ENCODE peak calls at places on chromosomes 12 and 14, in ten cellular contexts. V, A, F, M, L, N, D, H, K and U are unnamed samples. For H3K4me1, the result is how much of the 10 kb centered on the place peaks cover.

GRCh38 chr12:46266382-46266791 is 2.5 kb downstream of the SLC38A1 start:
- DNase-seq in V (no peak), A (peak), F (no peak), M (peak), L (peak), N (peak), D (peak), H (no peak), K (no peak), U (peak)

GRCh38 chr12:6046511-6047180 is 77.8 kb downstream of the VWF start:
- DNase-seq in V (no peak), A (no peak), F (no peak), M (peak), L (no peak), N (no peak), D (no peak), H (no peak), K (no peak), U (no peak)

GRCh38 chr12:76552343-76552938 is 7.1 kb downstream of the OSBPL8 start:
- DNase-seq in V (no peak), A (no peak), F (no peak), M (peak), L (no peak), N (no peak), D (no peak), H (peak), K (peak), U (no peak)

GRCh38 chr12:116233669-116234068 is 43.8 kb downstream of the MED13L start:
- DNase-seq in V (no peak), A (no peak), F (no peak), M (no peak), L (no peak), N (no peak), D (no peak), H (no peak), K (no peak), U (no peak)

GRCh38 chr12:15706010-15706676 is 83.0 kb downstream of the EPS8 start:
- DNase-seq in V (no peak), A (peak), F (peak), M (no peak), L (no peak), N (no peak), D (peak), H (no peak), K (no peak), U (no peak)

GRCh38 chr12:21509768-21510167 is 8.2 kb downstream of the GOLT1B start:
- DNase-seq in V (no peak), A (no peak), F (no peak), M (no peak), L (no peak), N (no peak), D (no peak), H (no peak), K (no peak), U (peak)

GRCh38 chr12:15015121-15015520 is 42.3 kb downstream of the PDE6H start:
- DNase-seq in V (no peak), A (no peak), F (no peak), M (no peak), L (no peak), N (no peak), D (no peak), H (no peak), K (no peak), U (no peak)

GRCh38 chr14:71602524-71602923 is 329.7 kb upstream of the RGS6 start:
- DNase-seq in V (no peak), A (no peak), F (no peak), M (no peak), L (no peak), N (no peak), D (no peak), H (no peak), K (no peak), U (no peak)

GRCh38 chr12:131054345-131055092 is 100.8 kb downstream of the ADGRD1 start:
- DNase-seq in V (no peak), A (no peak), F (no peak), M (no peak), L (no peak), N (no peak), D (no peak), H (no peak), K (no peak), U (no peak)

GRCh38 chr12:42756841-42757661 is 167.5 kb upstream of the PRICKLE1 start:
- DNase-seq in V (no peak), A (no peak), F (peak), M (peak), L (no peak), N (peak), D (peak), H (peak), K (no peak), U (no peak)

GRCh38 chr14:100362311-100362927 is 39.3 kb downstream of the SLC25A47 start:
- DNase-seq in V (no peak), A (no peak), F (no peak), M (no peak), L (no peak), N (peak), D (peak), H (no peak), K (no peak), U (no peak)

GRCh38 chr12:21451529-21451928 is 14.1 kb downstream of the PYROXD1 start:
- DNase-seq in V (no peak), A (no peak), F (no peak), M (peak), L (no peak), N (peak), D (no peak), H (no peak), K (no peak), U (no peak)

GRCh38 chr14:36105401-36105800 is 71.1 kb downstream of the PTCSC3 start:
- DNase-seq in V (no peak), A (no peak), F (no peak), M (peak), L (no peak), N (no peak), D (peak), H (peak), K (peak), U (no peak)

GRCh38 chr12:12181516-12181915 is 85.3 kb downstream of the LRP6 start:
- DNase-seq in V (no peak), A (no peak), F (no peak), M (peak), L (no peak), N (peak), D (no peak), H (no peak), K (no peak), U (no peak)

GRCh38 chr12:113414519-113415038 is 7.6 kb upstream of the SDSL start:
- DNase-seq in V (no peak), A (no peak), F (no peak), M (no peak), L (no peak), N (no peak), D (no peak), H (no peak), K (no peak), U (no peak)

GRCh38 chr12:112303004-112303403 is 79.2 kb downstream of the HECTD4 start:
- DNase-seq in V (no peak), A (no peak), F (no peak), M (peak), L (peak), N (peak), D (no peak), H (no peak), K (no peak), U (peak)

GRCh38 chr12:18250313-18250916 is 10.9 kb upstream of the PIK3C2G start:
- DNase-seq in V (peak), A (peak), F (peak), M (peak), L (peak), N (peak), D (peak), H (peak), K (no peak), U (no peak)

GRCh38 chr12:11730299-11731041 is 81.0 kb downstream of the ETV6 start:
- DNase-seq in V (peak), A (peak), F (peak), M (no peak), L (peak), N (no peak), D (no peak), H (no peak), K (peak), U (no peak)

GRCh38 chr12:121781751-121782615 is 11.5 kb downstream of the RHOF start:
- DNase-seq in V (no peak), A (no peak), F (no peak), M (peak), L (peak), N (peak), D (peak), H (no peak), K (peak), U (no peak)

GRCh38 chr12:52602552-52602951 is 1.3 kb upstream of the KRT72 start:
- DNase-seq in V (no peak), A (no peak), F (no peak), M (no peak), L (no peak), N (no peak), D (no peak), H (no peak), K (no peak), U (no peak)

GRCh38 chr12:94282675-94283074 is 134.3 kb downstream of the PLXNC1 start:
- DNase-seq in V (no peak), A (peak), F (no peak), M (no peak), L (no peak), N (no peak), D (no peak), H (no peak), K (peak), U (peak)

GRCh38 chr12:54217774-54218221 is 29.0 kb upstream of the SMUG1 start:
- DNase-seq in V (no peak), A (no peak), F (no peak), M (peak), L (peak), N (peak), D (peak), H (no peak), K (no peak), U (no peak)

GRCh38 chr12:106417926-106418910 is 60.7 kb downstream of the POLR3B start:
- DNase-seq in V (no peak), A (no peak), F (no peak), M (peak), L (no peak), N (peak), D (no peak), H (no peak), K (no peak), U (no peak)

GRCh38 chr14:52998376-52999010 is 47.6 kb upstream of the FERMT2 start:
- DNase-seq in V (no peak), A (no peak), F (no peak), M (peak), L (no peak), N (peak), D (no peak), H (no peak), K (no peak), U (no peak)

GRCh38 chr14:29937116-29937515 is 9.5 kb upstream of the PRKD1 start:
- DNase-seq in V (no peak), A (no peak), F (no peak), M (peak), L (no peak), N (no peak), D (no peak), H (no peak), K (no peak), U (no peak)

GRCh38 chr14:54622189-54622958 is 55.4 kb downstream of the SAMD4A start:
- DNase-seq in V (no peak), A (no peak), F (no peak), M (no peak), L (no peak), N (no peak), D (no peak), H (no peak), K (no peak), U (no peak)

GRCh38 chr12:88663001-88663400 is 82.7 kb upstream of the KITLG start:
- DNase-seq in V (no peak), A (no peak), F (no peak), M (peak), L (no peak), N (no peak), D (no peak), H (no peak), K (no peak), U (no peak)

GRCh38 chr12:28883406-28883997 is 265.6 kb upstream of the FAR2 start:
- DNase-seq in V (no peak), A (no peak), F (no peak), M (no peak), L (no peak), N (no peak), D (no peak), H (no peak), K (no peak), U (no peak)

GRCh38 chr12:106289196-106289681 is 13.3 kb upstream of the TCP11L2 start:
- DNase-seq in V (no peak), A (no peak), F (no peak), M (peak), L (no peak), N (no peak), D (no peak), H (no peak), K (no peak), U (no peak)

GRCh38 chr12:91978143-91978542 is 167.5 kb downstream of the BTG1 start:
- DNase-seq in V (no peak), A (no peak), F (no peak), M (no peak), L (no peak), N (peak), D (no peak), H (no peak), K (no peak), U (peak)

GRCh38 chr14:52879958-52880357 is 70.9 kb downstream of the FERMT2 start:
- DNase-seq in V (no peak), A (no peak), F (no peak), M (peak), L (no peak), N (peak), D (no peak), H (no peak), K (peak), U (no peak)

GRCh38 chr14:66070542-66071319 is 415.4 kb upstream of the CCDC196 start:
- DNase-seq in V (no peak), A (peak), F (peak), M (peak), L (peak), N (peak), D (peak), H (peak), K (peak), U (peak)

GRCh38 chr12:52876371-52876770 is 27.6 kb upstream of the KRT78 start:
- DNase-seq in V (peak), A (peak), F (no peak), M (no peak), L (no peak), N (no peak), D (no peak), H (no peak), K (peak), U (no peak)

GRCh38 chr12:129544716-129545115 is 359.1 kb downstream of the TMEM132D start:
- DNase-seq in V (no peak), A (no peak), F (no peak), M (no peak), L (no peak), N (no peak), D (no peak), H (no peak), K (no peak), U (no peak)
- H3K27ac ChIP-seq in V (no peak), A (no peak), F (no peak), M (no peak), L (no peak), N (no peak), D (no peak), H (no peak), K (no peak), U (no peak)

GRCh38 chr14:89504602-89505320 is 87.7 kb upstream of the FOXN3 start:
- DNase-seq in V (no peak), A (no peak), F (no peak), M (peak), L (no peak), N (peak), D (no peak), H (no peak), K (no peak), U (no peak)
- H3K4me1 ChIP-seq in V (under half), A (under half), F (under half), M (under half), L (under half), N (under half), D (under half), H (under half), K (under half), U (under half)

GRCh38 chr14:37198907-37199306 is 1.2 kb downstream of the MIPOL1 start:
- DNase-seq in V (no peak), A (no peak), F (no peak), M (no peak), L (no peak), N (no peak), D (no peak), H (no peak), K (no peak), U (no peak)

GRCh38 chr14:37201724-37202123 is 4.0 kb downstream of the MIPOL1 start:
- DNase-seq in V (no peak), A (no peak), F (no peak), M (no peak), L (no peak), N (no peak), D (no peak), H (no peak), K (no peak), U (no peak)

GRCh38 chr14:37202812-37203211 is 5.1 kb downstream of the MIPOL1 start:
- DNase-seq in V (no peak), A (no peak), F (no peak), M (no peak), L (no peak), N (no peak), D (no peak), H (no peak), K (no peak), U (no peak)

GRCh38 chr14:37202265-37202664 is 4.5 kb downstream of the MIPOL1 start:
- DNase-seq in V (no peak), A (no peak), F (no peak), M (peak), L (no peak), N (peak), D (no peak), H (no peak), K (no peak), U (no peak)

GRCh38 chr14:37203423-37203822 is 5.7 kb downstream of the MIPOL1 start:
- DNase-seq in V (no peak), A (no peak), F (no peak), M (no peak), L (no peak), N (no peak), D (no peak), H (no peak), K (no peak), U (no peak)
- H3K27ac ChIP-seq in V (no peak), A (no peak), F (no peak), M (no peak), L (no peak), N (no peak), D (no peak), H (no peak), K (no peak), U (no peak)

GRCh38 chr12:120687570-120688289 is 781 bp downstream of the MLEC start:
- DNase-seq in V (no peak), A (peak), F (peak), M (peak), L (peak), N (no peak), D (peak), H (peak), K (peak), U (peak)
- H3K4me1 ChIP-seq in V (under half), A (under half), F (under half), M (under half), L (half or more), N (under half), D (under half), H (under half), K (under half), U (under half)

DNA sequence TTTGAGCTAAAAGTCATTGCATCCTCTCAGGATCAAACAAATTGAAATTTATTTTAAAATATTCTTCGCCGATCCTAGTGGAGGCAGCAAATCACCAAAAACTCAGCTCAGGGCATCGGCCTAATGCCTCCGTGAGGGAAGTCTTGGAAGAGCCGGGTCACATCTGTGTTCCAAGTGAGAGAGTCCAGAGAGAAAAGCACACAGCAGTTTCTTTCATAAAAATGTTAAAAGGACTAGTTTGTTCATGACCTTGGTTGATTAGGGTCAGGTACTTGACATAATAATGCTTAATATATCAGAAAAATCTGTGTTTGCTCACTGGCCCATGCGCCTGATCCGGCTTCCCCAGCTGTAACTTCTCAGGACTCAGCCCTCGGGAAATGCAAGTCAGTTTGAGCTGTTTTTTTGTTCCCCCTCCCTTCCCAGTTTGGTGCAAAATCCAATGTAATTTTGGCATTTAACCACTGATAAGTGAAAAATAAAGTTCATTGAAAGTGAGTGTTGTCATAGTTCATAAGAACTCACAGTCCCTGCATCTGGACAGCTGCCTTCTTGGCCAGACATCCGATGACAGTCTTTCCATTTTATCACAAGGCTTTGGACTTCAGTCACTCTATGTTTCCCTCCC is 161.7 kb downstream of the CAND1 start:
- DNase-seq in V (no peak), A (no peak), F (peak), M (peak), L (no peak), N (peak), D (no peak), H (peak), K (no peak), U (no peak)
- H3K27ac ChIP-seq in V (no peak), A (peak), F (peak), M (peak), L (no peak), N (no peak), D (no peak), H (no peak), K (no peak), U (no peak)

GRCh38 chr14:22977684-22978486 is 4.5 kb downstream of the AJUBA start:
- DNase-seq in V (peak), A (peak), F (peak), M (peak), L (no peak), N (peak), D (peak), H (peak), K (peak), U (no peak)
- H3K4me1 ChIP-seq in V (under half), A (under half), F (half or more), M (under half), L (under half), N (under half), D (half or more), H (under half), K (under half), U (under half)

GRCh38 chr14:34407951-34408350 is 54.1 kb downstream of the SPTSSA start:
- DNase-seq in V (no peak), A (no peak), F (no peak), M (no peak), L (no peak), N (no peak), D (no peak), H (no peak), K (no peak), U (no peak)

DNA sequence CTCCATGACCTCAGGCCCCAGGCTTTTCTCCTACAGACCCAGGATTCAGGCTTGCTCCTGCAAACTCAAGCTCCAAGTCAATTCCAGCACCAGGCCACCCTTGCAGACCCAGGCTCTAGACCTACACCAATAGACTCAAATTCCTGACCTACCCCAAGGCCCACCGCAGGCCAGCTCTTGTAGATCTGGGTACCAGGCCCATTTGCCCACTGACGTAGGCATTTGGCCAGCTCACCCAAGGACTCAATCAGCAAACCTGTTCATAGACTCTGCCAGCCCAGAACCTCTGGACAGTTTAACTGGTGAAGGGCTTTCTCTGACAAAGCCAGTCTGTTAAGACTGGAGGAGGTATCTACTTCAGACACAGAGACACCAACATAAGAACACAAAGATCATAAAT is 52.3 kb downstream of the SPTSSA start:
- DNase-seq in V (no peak), A (no peak), F (no peak), M (no peak), L (no peak), N (no peak), D (no peak), H (no peak), K (no peak), U (no peak)
- H3K27ac ChIP-seq in V (no peak), A (no peak), F (no peak), M (no peak), L (no peak), N (no peak), D (no peak), H (no peak), K (no peak), U (no peak)

GRCh38 chr14:104690266-104690711 is 871 bp downstream of the INF2 start:
- DNase-seq in V (no peak), A (peak), F (no peak), M (peak), L (no peak), N (no peak), D (no peak), H (no peak), K (no peak), U (no peak)
- H3K4me1 ChIP-seq in V (under half), A (under half), F (under half), M (under half), L (under half), N (under half), D (under half), H (under half), K (under half), U (half or more)